ENCODE peak calls at places on chromosomes 16 and 17, in ten cellular contexts. S is GM12878, I is heart left ventricle, B is HepG2, Y is transverse colon, W is upper lobe of right lung, E is A549, V is ovary, P is SK-N-SH, F is neural progenitor cell. N is an unnamed sample. For H3K4me1, the result is how much of the 10 kb centered on the place peaks cover.

GRCh38 chr16:67608367-67608766 is 36.6 kb upstream of the CARMIL2 start:
- DNase-seq in P (no peak), B (no peak), F (no peak), I (no peak), E (no peak), Y (no peak), V (no peak), W (no peak), S (no peak), N (no peak)

GRCh38 chr17:19996502-19996901 is 12.7 kb upstream of the SPECC1 start:
- DNase-seq in I (no peak), W (no peak), V (no peak), E (no peak), P (no peak), S (no peak), F (peak), Y (no peak), B (no peak), N (no peak)

GRCh38 chr16:31093132-31093703 is 1.4 kb downstream of the VKORC1 start:
- DNase-seq in Y (peak), W (no peak), S (no peak), B (peak), I (peak), E (no peak), F (peak), V (no peak), P (peak), N (no peak)

GRCh38 chr16:65394306-65394705 is 272.4 kb upstream of the CDH11 start:
- DNase-seq in P (no peak), F (no peak), V (no peak), I (no peak), W (no peak), S (no peak), B (no peak), Y (no peak), E (no peak), N (no peak)

GRCh38 chr17:36133629-36134259 is 30.1 kb downstream of the CCL4 start:
- DNase-seq in F (no peak), E (no peak), W (no peak), P (no peak), Y (peak), B (peak), S (no peak), I (no peak), V (no peak), N (no peak)

GRCh38 chr16:71555230-71555891 is 21.5 kb downstream of the TAT start:
- DNase-seq in I (no peak), Y (no peak), P (no peak), E (no peak), F (no peak), W (no peak), S (no peak), B (no peak), V (no peak), N (no peak)

GRCh38 chr17:81641825-81642489 is 5.0 kb downstream of the TSPAN10 start:
- DNase-seq in S (no peak), E (peak), V (no peak), I (no peak), Y (no peak), P (no peak), B (no peak), F (no peak), W (no peak), N (no peak)

GRCh38 chr16:74469946-74470478 is 48.7 kb upstream of the CLEC18B start:
- DNase-seq in F (no peak), S (no peak), V (no peak), W (no peak), E (no peak), B (no peak), I (no peak), Y (no peak), P (no peak), N (no peak)

GRCh38 chr16:2841606-2842339 is 11.7 kb downstream of the ZG16B start:
- DNase-seq in W (peak), S (no peak), E (no peak), V (no peak), F (no peak), B (no peak), Y (no peak), P (no peak), I (no peak), N (no peak)

GRCh38 chr16:58096249-58096648 is 32.9 kb downstream of the CFAP20 start:
- DNase-seq in E (no peak), F (no peak), W (peak), P (no peak), S (no peak), I (no peak), B (no peak), Y (no peak), V (no peak), N (no peak)

GRCh38 chr16:77785365-77785764 is 3.0 kb upstream of the VAT1L start:
- DNase-seq in E (no peak), B (no peak), Y (no peak), V (no peak), W (no peak), F (no peak), I (no peak), S (no peak), P (no peak), N (no peak)

GRCh38 chr17:8832711-8833352 is 33.7 kb upstream of the MFSD6L start:
- DNase-seq in I (no peak), E (no peak), B (no peak), F (peak), V (no peak), P (peak), W (no peak), S (no peak), Y (peak), N (no peak)

GRCh38 chr16:58507195-58507962 is 7.4 kb downstream of the NDRG4 start:
- DNase-seq in E (no peak), W (no peak), S (no peak), P (no peak), I (no peak), F (no peak), Y (no peak), V (peak), B (no peak), N (no peak)

GRCh38 chr16:14307059-14307531 is 236.0 kb downstream of the MRTFB start:
- DNase-seq in E (no peak), W (no peak), V (no peak), B (no peak), P (no peak), I (no peak), S (no peak), F (peak), Y (no peak), N (no peak)

GRCh38 chr17:33732116-33732515 is 439.0 kb upstream of the ASIC2 start:
- DNase-seq in S (no peak), E (peak), Y (no peak), W (no peak), B (peak), I (no peak), F (peak), P (no peak), V (no peak), N (no peak)

GRCh38 chr17:48753794-48754499 is 25.4 kb upstream of the HOXB13 start:
- DNase-seq in Y (no peak), S (no peak), B (no peak), V (no peak), P (no peak), I (no peak), F (no peak), W (no peak), E (no peak), N (no peak)

GRCh38 chr16:52212841-52213240 is 334.1 kb downstream of the TOX3 start:
- DNase-seq in B (no peak), P (no peak), F (no peak), W (no peak), E (no peak), S (no peak), V (no peak), Y (no peak), I (no peak), N (no peak)

DNA sequence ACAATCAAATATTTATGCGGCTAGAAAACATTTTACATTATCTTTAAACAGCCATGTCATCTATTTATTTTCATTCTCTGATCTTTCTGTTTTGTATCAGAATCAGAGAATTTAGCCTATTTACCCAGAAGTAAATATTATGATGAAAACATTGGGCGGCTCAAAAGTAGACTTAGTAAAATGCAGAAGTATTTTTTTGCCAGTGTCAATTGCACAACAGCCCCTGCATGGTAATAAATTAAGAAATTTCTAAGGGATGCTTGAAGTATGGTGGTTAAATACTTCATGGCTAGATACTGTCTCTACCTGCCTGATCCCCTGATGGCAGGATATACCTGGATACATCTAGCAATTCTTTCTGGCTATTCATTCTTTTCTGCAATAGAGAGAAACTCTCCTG is 18.7 kb upstream of the MYOCD start:
- DNase-seq in S (no peak), W (no peak), F (no peak), P (no peak), V (no peak), I (no peak), Y (no peak), E (no peak), B (no peak), N (no peak)
- H3K4me3 ChIP-seq in S (no peak), W (no peak), F (no peak), P (no peak), V (no peak), I (no peak), Y (no peak), E (no peak), B (no peak), N (no peak)

DNA sequence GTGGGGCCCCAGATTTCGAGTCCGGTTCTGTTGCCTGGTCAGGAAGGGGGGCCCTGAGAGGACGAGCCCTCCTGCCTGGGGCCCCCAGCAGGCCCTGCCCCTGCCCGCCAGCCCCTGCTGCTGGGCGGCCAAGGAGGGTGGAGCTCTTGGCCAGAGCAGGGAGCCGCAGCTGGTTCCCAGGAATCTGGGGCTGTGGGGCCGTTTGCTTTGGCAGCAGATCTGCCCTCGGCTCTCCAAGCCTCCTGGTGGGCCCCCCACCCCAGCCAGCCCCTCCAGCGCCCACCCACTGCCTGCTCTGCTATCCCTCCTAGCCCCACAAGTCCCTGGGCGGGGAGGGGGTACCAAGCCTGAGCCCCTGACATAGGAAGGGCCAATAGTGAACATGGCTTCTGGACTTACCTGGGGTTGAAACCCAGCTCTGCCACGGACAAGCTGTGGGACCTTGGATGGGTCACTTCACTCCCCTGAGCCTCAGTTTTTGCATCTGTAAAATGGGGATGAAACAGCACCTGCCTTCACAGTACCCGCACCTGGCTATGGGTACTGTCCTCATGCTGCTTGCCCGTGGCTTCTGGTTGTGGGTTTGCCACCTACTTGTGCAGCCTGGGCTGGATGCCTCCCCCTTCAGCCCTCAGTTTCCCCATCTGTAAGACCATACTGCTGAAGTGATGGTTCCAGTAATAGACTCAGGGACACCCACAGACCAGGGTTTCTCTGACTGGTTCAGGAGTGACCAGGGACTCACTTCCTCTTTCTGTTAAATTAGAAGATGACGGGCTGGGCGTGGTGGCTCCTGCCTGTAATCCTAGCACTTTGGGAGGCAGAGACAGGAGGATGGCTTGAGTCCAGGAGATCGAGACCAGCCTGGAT is 9.2 kb downstream of the GLIS2 start:
- DNase-seq in E (no peak), Y (no peak), B (no peak), S (no peak), F (no peak), W (no peak), V (no peak), I (no peak), P (peak), N (no peak)
- H3K4me1 ChIP-seq in E (half or more), Y (under half), B (half or more), S (under half), F (under half), W (half or more), V (under half), I (half or more), P (under half), N (under half)

GRCh38 chr17:65051922-65052321 is 4.6 kb downstream of the GNA13 start:
- DNase-seq in I (no peak), S (no peak), V (no peak), W (no peak), E (no peak), B (no peak), F (no peak), Y (no peak), P (no peak), N (no peak)

GRCh38 chr17:65047939-65048338 is 8.6 kb downstream of the GNA13 start:
- DNase-seq in W (no peak), B (no peak), F (no peak), I (no peak), S (no peak), E (no peak), P (no peak), V (no peak), Y (no peak), N (no peak)

GRCh38 chr17:65048441-65048840 is 8.1 kb downstream of the GNA13 start:
- DNase-seq in F (no peak), E (no peak), Y (no peak), V (no peak), B (no peak), P (no peak), S (no peak), W (no peak), I (no peak), N (no peak)

GRCh38 chr17:65050438-65050837 is 6.1 kb downstream of the GNA13 start:
- DNase-seq in B (no peak), P (no peak), F (no peak), E (no peak), V (no peak), Y (no peak), W (no peak), I (no peak), S (no peak), N (no peak)

GRCh38 chr17:65049085-65049756 is 7.3 kb downstream of the GNA13 start:
- DNase-seq in S (no peak), F (no peak), V (no peak), Y (no peak), E (no peak), B (no peak), I (no peak), W (no peak), P (no peak), N (no peak)
- H3K4me3 ChIP-seq in S (peak), F (no peak), V (no peak), Y (peak), E (no peak), B (no peak), I (no peak), W (no peak), P (no peak), N (no peak)

DNA sequence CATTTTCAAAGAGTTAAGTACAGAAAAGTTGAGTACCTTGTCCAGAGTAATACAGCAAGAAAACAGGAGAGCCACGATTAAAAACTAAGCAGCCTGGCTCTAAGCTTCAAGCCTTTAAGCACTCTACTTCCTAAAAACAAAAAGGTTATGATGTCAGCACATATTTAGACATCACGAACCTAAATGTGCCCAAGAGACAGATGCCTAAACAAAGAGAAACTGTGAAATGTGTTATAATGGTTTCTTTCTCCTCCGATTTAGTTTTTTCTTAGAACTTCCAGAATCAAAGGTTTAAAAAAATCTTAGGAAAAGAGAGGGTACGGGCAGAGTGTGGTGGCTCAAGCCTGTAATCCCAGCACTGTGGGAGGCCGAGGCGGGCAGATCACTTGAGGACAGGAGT is 151.0 kb downstream of the VPS53 start:
- DNase-seq in W (no peak), I (no peak), F (no peak), P (no peak), E (no peak), S (no peak), B (no peak), V (no peak), Y (no peak), N (no peak)
- H3K4me1 ChIP-seq in W (under half), I (under half), F (under half), P (under half), E (under half), S (under half), B (under half), V (under half), Y (under half), N (under half)

GRCh38 chr16:54654429-54654828 is 276.2 kb upstream of the IRX5 start:
- DNase-seq in F (peak), S (no peak), I (no peak), V (no peak), Y (no peak), B (no peak), P (no peak), W (no peak), E (no peak), N (no peak)

GRCh38 chr16:54648575-54648974 is 282.1 kb upstream of the IRX5 start:
- DNase-seq in W (no peak), V (no peak), E (no peak), Y (no peak), F (no peak), S (no peak), I (no peak), B (no peak), P (no peak), N (no peak)

GRCh38 chr16:54651851-54652770 is 278.6 kb upstream of the IRX5 start:
- DNase-seq in Y (no peak), I (no peak), S (no peak), E (no peak), P (no peak), B (no peak), W (no peak), F (peak), V (no peak), N (no peak)

GRCh38 chr16:54649846-54650245 is 280.8 kb upstream of the IRX5 start:
- DNase-seq in F (no peak), P (no peak), Y (no peak), E (no peak), W (no peak), S (no peak), I (no peak), V (no peak), B (no peak), N (no peak)

DNA sequence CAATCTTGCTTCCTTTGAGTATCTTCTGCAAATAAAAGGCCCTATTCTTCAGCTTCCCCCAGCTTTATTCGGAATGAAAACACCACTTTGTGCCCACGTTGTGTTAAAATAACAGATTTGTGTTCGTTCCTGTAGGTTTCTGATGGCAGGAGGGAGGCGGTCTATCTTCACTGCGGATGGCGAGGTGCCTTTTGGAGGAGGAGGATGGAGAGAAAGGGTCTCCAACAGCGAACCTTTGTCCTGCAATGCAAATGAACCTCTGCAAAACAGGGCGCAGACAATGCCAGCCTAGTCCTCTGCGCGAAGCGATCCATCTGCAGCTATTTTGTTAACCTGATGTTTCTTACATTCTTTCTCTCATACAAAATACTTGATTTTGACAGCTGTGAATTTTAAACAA is 279.2 kb upstream of the IRX5 start:
- DNase-seq in W (no peak), V (no peak), P (no peak), B (no peak), F (peak), E (no peak), Y (no peak), I (no peak), S (no peak), N (no peak)
- H3K4me3 ChIP-seq in W (no peak), V (no peak), P (no peak), B (no peak), F (peak), E (no peak), Y (no peak), I (no peak), S (no peak), N (no peak)

N was measured in CD8-positive, alpha-beta T cell.